ENCODE peak calls at places on chromosomes 3 and 15, in five cellular contexts. B is right lobe of liver, F is tibial nerve, S is heart left ventricle, X is sigmoid colon. I is an unnamed sample. For H3K27me3, the result is how much of the 10 kb centered on the place peaks cover.

GRCh38 chr3:48991851-48992545 is 2.0 kb downstream of the P4HTM start:
- DNase-seq in X (no peak), S (no peak), B (no peak), F (no peak), I (no peak)

GRCh38 chr15:77186518-77187095 is 115.7 kb upstream of the TSPAN3 start:
- DNase-seq in F (no peak), S (no peak), B (no peak), X (no peak), I (peak)

GRCh38 chr3:119125742-119126507 is 20.0 kb upstream of the TEX55 start:
- DNase-seq in B (no peak), X (no peak), F (no peak), S (no peak), I (no peak)

GRCh38 chr3:27560484-27561056 is 76.4 kb upstream of the SLC4A7 start:
- DNase-seq in F (no peak), X (no peak), B (no peak), S (no peak), I (no peak)

GRCh38 chr15:88144921-88145320 is 111.6 kb downstream of the NTRK3 start:
- DNase-seq in X (no peak), F (no peak), S (no peak), B (no peak), I (no peak)

GRCh38 chr15:73633991-73634495 is 854 bp upstream of the NPTN start:
- DNase-seq in X (no peak), S (no peak), F (no peak), B (no peak), I (no peak)

GRCh38 chr3:29065211-29065785 is 215.6 kb upstream of the RBMS3 start:
- DNase-seq in S (peak), F (peak), X (peak), B (no peak), I (peak)

GRCh38 chr3:4729061-4729973 is 236.2 kb downstream of the ITPR1 start:
- DNase-seq in X (no peak), F (no peak), B (peak), S (no peak), I (peak)

GRCh38 chr3:144028798-144029411 is 57.3 kb downstream of the DIPK2A start:
- DNase-seq in X (no peak), F (peak), B (no peak), S (no peak), I (no peak)
- H3K27ac ChIP-seq in X (no peak), F (no peak), B (no peak), S (peak), I (no peak)

GRCh38 chr3:190514163-190515153 is 573 bp downstream of the IL1RAP start:
- DNase-seq in S (peak), B (peak), F (peak), X (peak), I (peak)

GRCh38 chr3:190512666-190513065 is 1.2 kb upstream of the IL1RAP start:
- DNase-seq in F (no peak), X (no peak), B (no peak), S (no peak), I (no peak)

GRCh38 chr3:190516416-190516815 is 2.5 kb downstream of the IL1RAP start:
- DNase-seq in B (no peak), F (no peak), X (no peak), S (no peak), I (no peak)

GRCh38 chr3:190517696-190518095 is 3.8 kb downstream of the IL1RAP start:
- DNase-seq in S (no peak), F (no peak), X (no peak), B (no peak), I (no peak)

DNA sequence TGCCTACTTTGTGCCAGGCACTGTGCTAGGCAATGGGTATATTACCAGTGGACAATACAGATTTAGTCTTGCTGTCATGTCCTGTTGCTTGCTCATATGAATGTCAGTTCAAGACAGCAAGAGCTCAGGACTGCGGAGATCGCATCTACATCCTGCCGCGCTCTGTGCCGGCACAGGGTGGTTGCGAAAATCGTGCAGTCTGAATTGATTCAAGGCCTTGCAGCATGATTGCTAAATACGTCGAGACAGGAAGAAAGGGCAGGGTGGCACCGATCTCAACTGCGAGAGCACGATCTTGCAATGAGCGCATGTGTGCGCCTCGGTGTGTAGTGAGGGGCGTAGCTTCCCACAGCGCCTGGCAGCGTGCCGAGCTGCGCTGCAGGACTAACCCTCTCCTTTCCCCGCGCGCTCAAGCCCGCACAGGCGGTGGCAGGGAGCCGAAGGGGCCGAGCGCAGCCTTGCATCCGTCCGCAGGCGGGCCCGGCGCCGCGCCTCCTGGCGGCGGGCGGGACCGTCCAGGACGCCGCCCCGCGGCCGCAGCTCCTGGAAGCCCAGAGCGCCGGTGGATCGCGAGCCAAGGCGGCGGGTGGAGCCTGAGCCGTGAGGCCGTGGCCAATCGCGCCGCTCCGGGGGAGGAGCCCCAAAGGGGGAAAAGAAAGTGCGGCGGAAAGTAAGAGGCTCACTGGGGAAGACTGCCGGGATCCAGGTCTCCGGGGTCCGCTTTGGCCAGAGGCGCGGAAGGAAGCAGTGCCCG is at the start of gene IL1RAP:
- DNase-seq in F (peak), X (peak), B (peak), S (peak), I (peak)
- H3K27me3 ChIP-seq in F (under half), X (under half), B (under half), S (under half), I (under half)

DNA sequence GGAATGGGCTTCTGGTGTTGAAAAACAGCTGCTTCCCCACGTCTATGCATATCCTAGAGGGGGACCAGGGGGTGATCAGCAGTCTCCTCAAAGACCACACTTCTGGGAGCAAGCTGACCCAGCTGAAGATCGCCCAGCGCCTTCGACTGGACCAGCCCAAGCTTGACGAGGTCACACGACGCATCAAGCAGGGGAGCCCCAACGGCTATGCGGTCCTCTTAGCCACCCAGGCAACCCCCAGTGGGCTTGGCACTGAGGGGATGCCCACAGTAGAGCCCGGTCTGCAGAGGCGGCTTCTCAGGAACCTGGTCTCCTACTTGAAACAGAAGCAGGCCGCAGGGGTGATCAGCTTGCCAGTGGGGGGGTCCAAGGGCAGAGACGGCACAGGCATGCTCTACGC is 2.5 kb downstream of the RBM15B start:
- DNase-seq in F (no peak), X (no peak), B (no peak), S (no peak), I (no peak)
- TF ChIP-seq POLR2A in F (no peak), X (no peak), B (no peak), S (no peak), I (no peak)

GRCh38 chr3:111863942-111864341 is 4.9 kb downstream of the PHLDB2 start:
- DNase-seq in B (no peak), X (no peak), F (no peak), S (peak), I (no peak)
- H3K27ac ChIP-seq in B (peak), X (peak), F (peak), S (peak), I (no peak)

GRCh38 chr3:10968390-10968789 is 24.2 kb upstream of the SLC6A1 start:
- DNase-seq in B (no peak), S (no peak), X (no peak), F (no peak), I (no peak)

GRCh38 chr3:10973196-10973595 is 19.4 kb upstream of the SLC6A1 start:
- DNase-seq in B (no peak), X (no peak), F (no peak), S (no peak), I (no peak)

GRCh38 chr3:10972359-10972758 is 20.2 kb upstream of the SLC6A1 start:
- DNase-seq in X (no peak), S (no peak), F (no peak), B (no peak), I (no peak)

GRCh38 chr3:10974131-10974530 is 18.4 kb upstream of the SLC6A1 start:
- DNase-seq in X (no peak), S (no peak), F (no peak), B (no peak), I (no peak)

DNA sequence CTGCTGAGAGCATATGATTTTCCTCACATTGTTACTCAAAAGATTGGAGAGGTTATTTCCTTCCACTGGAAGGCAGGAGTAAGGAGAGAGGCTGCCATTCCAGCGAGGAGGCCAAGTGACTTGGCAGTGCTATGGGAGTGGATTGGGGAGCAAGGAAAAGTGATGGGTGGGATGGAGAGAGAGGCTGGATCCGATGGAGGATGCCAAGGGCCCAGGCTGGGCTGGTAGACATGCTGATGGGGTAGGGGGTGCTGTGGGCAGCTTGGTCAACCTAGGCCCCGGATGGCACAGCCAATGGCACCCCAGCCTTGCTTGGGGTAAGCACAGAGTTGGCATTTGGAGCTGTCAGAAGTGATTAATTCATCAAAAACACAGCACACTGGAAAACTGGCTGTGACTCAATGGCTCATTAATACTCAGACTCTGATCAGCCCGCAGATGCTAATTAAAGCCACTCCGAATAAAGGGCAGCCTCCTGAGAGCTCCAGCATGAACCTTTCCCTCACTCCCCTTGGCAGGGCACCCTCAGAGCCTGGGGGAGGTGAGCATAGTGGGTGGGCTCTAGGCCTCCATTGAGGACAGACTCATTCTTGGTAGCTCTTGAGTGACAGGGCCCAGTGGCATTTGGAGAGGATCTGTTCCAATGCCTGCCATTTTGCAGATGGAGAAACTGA is 22.1 kb upstream of the SLC6A1 start:
- DNase-seq in F (no peak), B (no peak), S (no peak), X (no peak), I (no peak)
- H3K27me3 ChIP-seq in F (under half), B (under half), S (under half), X (under half), I (under half)

DNA sequence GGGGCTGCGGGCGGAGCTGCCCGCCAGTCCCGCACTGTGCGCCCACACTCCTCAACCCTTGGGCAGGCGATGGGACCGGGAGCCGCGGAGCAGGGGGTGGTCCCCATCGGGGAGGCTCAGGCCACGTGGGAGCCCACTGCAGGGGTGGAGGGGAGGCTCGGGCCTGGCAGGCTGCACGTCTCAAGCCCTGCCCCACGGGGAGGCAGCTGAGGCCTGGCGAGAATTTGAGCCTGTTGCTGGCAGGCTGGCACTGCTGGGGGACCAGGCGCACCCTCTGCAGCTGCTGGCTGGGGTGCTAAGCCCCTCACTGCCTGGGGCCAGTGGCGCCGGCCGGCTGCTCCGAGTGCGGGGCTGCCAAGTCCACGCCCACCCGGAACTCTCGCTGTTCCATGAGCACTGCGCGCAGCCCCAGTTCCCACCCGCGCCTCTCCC is 34.3 kb downstream of the NKIRAS1 start:
- DNase-seq in S (no peak), B (no peak), X (no peak), F (no peak), I (no peak)
- TF ChIP-seq POLR2A in S (no peak), B (no peak), X (no peak), F (no peak), I (no peak)

DNA sequence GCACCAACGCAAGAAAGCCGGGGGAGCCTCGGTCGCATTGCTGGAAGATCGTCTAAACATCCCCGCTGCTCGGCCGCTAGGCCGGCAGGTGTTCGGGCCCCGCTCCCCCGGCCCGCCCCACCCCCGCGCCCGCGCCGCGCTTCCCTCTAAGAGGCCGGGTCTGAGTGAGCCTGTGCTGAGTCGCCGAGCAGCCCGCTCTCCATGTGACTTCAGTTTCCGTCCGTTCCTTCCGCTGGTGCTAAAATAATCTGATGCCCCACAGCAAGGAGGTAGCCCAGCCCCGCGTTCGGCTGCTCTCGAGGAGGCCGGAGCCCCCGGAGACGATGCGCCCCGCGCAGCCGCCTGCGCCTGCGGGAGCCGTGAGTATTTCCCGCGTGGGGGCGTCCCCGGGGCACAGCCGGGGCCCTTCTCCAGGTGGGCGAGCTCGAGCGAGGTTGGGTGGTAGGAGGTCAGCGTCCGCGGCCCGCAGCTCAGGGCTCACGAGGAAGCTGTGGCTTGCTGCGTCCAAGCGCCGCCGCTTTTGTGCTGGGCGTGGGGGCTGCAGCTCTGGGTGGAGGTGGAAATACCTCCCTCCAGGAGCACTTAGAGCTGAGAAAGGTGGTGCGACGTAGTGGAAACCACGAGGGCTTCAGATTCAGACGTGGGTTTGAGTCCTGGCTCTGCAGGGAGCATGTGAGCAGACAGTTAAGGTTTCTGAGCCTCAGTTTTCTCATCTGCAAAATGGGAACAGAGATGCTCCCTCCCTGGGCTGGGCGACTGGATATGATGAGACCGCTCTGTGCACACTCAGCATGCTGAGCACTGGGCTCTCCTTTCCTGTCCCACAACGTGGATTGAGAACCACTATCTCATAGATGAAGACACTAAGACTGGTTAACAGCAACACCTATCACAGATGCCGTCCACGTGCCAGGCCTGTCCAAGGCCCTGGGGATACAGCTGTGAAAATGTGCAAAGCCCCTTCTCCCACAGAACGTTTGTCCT is at the start of gene NRROS:
- DNase-seq in B (no peak), S (peak), F (peak), X (peak), I (peak)
- H3K27ac ChIP-seq in B (peak), S (peak), F (peak), X (peak), I (no peak)

DNA sequence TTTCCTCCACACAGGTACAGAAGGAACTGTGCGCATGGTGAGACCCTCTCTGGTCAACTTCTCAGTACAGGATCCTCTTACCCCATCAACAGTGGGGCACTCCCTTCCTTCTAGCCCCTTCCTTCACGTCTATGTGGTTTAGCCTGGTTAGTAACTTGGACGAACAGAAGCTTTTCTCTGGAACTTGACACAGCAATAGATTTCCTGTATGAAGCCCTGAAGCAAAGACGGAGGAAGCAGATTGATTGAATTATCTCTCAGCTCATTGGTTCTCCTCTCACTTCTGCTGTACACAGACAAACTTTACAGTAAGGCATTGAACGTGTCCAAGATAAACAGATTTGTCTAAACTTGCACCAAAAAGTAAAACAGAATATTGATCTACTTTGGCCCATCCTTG is at the start of gene CD200R1:
- DNase-seq in F (no peak), S (no peak), B (no peak), X (no peak), I (no peak)
- H3K27me3 ChIP-seq in F (under half), S (under half), B (under half), X (under half), I (under half)